ENCODE peak calls at places on chromosomes 5 and 9, in ten cellular contexts. One of them, this sample, is unnamed.

GRCh38 chr9:22718653-22719052 is 272.0 kb downstream of the DMRTA1 start:
- DNase-seq in AG04450: no peak
- DNase-seq in ovary: no peak
- DNase-seq in B cell: no peak
- DNase-seq in fibroblast of gingiva: no peak
- DNase-seq in HuH-7: no peak
- DNase-seq in stimulated activated CD4-positive, alpha-beta T cell treated with anti-CD3 and anti-CD28 coated beads, TNF-alpha, amount 100 ng/mL, for 4 hours: no peak
- DNase-seq in activated T-cell treated with anti-CD3 and anti-CD28 coated beads, Interleukin-2, amount 50 U/mL, for 72 hours: no peak
- DNase-seq in T follicular helper cell: no peak
- DNase-seq in BJ: no peak
- DNase-seq in this sample: no peak

GRCh38 chr5:125348936-125349335 is 602.5 kb upstream of the ZNF608 start:
- DNase-seq in AG04450: no peak
- DNase-seq in T follicular helper cell: no peak
- DNase-seq in stimulated activated CD4-positive, alpha-beta T cell treated with anti-CD3 and anti-CD28 coated beads, TNF-alpha, amount 100 ng/mL, for 4 hours: no peak
- DNase-seq in BJ: no peak
- DNase-seq in HuH-7: no peak
- DNase-seq in activated T-cell treated with anti-CD3 and anti-CD28 coated beads, Interleukin-2, amount 50 U/mL, for 72 hours: no peak
- DNase-seq in fibroblast of gingiva: no peak
- DNase-seq in B cell: no peak
- DNase-seq in ovary: no peak
- DNase-seq in this sample: no peak

GRCh38 chr5:71932131-71932635 is 175.1 kb upstream of the MAP1B start:
- DNase-seq in B cell: no peak
- DNase-seq in stimulated activated CD4-positive, alpha-beta T cell treated with anti-CD3 and anti-CD28 coated beads, TNF-alpha, amount 100 ng/mL, for 4 hours: no peak
- DNase-seq in HuH-7: no peak
- DNase-seq in fibroblast of gingiva: peak; percentile 21
- DNase-seq in AG04450: no peak
- DNase-seq in BJ: no peak
- DNase-seq in ovary: no peak
- DNase-seq in activated T-cell treated with anti-CD3 and anti-CD28 coated beads, Interleukin-2, amount 50 U/mL, for 72 hours: no peak
- DNase-seq in T follicular helper cell: no peak
- DNase-seq in this sample: no peak

GRCh38 chr9:38126730-38127129 is 57.7 kb upstream of the SHB start:
- DNase-seq in HuH-7: no peak
- DNase-seq in T follicular helper cell: no peak
- DNase-seq in B cell: no peak
- DNase-seq in activated T-cell treated with anti-CD3 and anti-CD28 coated beads, Interleukin-2, amount 50 U/mL, for 72 hours: no peak
- DNase-seq in stimulated activated CD4-positive, alpha-beta T cell treated with anti-CD3 and anti-CD28 coated beads, TNF-alpha, amount 100 ng/mL, for 4 hours: no peak
- DNase-seq in BJ: no peak
- DNase-seq in fibroblast of gingiva: no peak
- DNase-seq in ovary: no peak
- DNase-seq in AG04450: no peak
- DNase-seq in this sample: no peak

GRCh38 chr9:98781588-98782383 is 14.6 kb downstream of the ANKS6 start:
- DNase-seq in T follicular helper cell: no peak
- DNase-seq in fibroblast of gingiva: no peak
- DNase-seq in HuH-7: peak; percentile 73
- DNase-seq in ovary: no peak
- DNase-seq in AG04450: no peak
- DNase-seq in BJ: no peak
- DNase-seq in stimulated activated CD4-positive, alpha-beta T cell treated with anti-CD3 and anti-CD28 coated beads, TNF-alpha, amount 100 ng/mL, for 4 hours: no peak
- DNase-seq in B cell: no peak
- DNase-seq in activated T-cell treated with anti-CD3 and anti-CD28 coated beads, Interleukin-2, amount 50 U/mL, for 72 hours: no peak
- DNase-seq in this sample: no peak

GRCh38 chr5:25414746-25415145 is 770.0 kb upstream of the CDH10 start:
- DNase-seq in fibroblast of gingiva: no peak
- DNase-seq in ovary: no peak
- DNase-seq in activated T-cell treated with anti-CD3 and anti-CD28 coated beads, Interleukin-2, amount 50 U/mL, for 72 hours: no peak
- DNase-seq in BJ: no peak
- DNase-seq in T follicular helper cell: no peak
- DNase-seq in B cell: no peak
- DNase-seq in HuH-7: no peak
- DNase-seq in stimulated activated CD4-positive, alpha-beta T cell treated with anti-CD3 and anti-CD28 coated beads, TNF-alpha, amount 100 ng/mL, for 4 hours: no peak
- DNase-seq in AG04450: no peak
- DNase-seq in this sample: no peak

GRCh38 chr5:141668601-141669265 is 13.3 kb downstream of the ARAP3 start:
- DNase-seq in ovary: no peak
- DNase-seq in HuH-7: no peak
- DNase-seq in fibroblast of gingiva: no peak
- DNase-seq in B cell: no peak
- DNase-seq in stimulated activated CD4-positive, alpha-beta T cell treated with anti-CD3 and anti-CD28 coated beads, TNF-alpha, amount 100 ng/mL, for 4 hours: no peak
- DNase-seq in AG04450: no peak
- DNase-seq in T follicular helper cell: no peak
- DNase-seq in activated T-cell treated with anti-CD3 and anti-CD28 coated beads, Interleukin-2, amount 50 U/mL, for 72 hours: no peak
- DNase-seq in BJ: no peak
- DNase-seq in this sample: no peak

GRCh38 chr9:92463989-92464388 is 18.3 kb downstream of the ASPN start:
- DNase-seq in AG04450: peak; percentile 82
- DNase-seq in B cell: no peak
- DNase-seq in ovary: no peak
- DNase-seq in BJ: peak; percentile 91
- DNase-seq in stimulated activated CD4-positive, alpha-beta T cell treated with anti-CD3 and anti-CD28 coated beads, TNF-alpha, amount 100 ng/mL, for 4 hours: no peak
- DNase-seq in fibroblast of gingiva: peak; percentile 90
- DNase-seq in T follicular helper cell: no peak
- DNase-seq in activated T-cell treated with anti-CD3 and anti-CD28 coated beads, Interleukin-2, amount 50 U/mL, for 72 hours: no peak
- DNase-seq in HuH-7: no peak
- DNase-seq in this sample: no peak

GRCh38 chr9:89476546-89476945 is 21.4 kb downstream of the SEMA4D start:
- DNase-seq in stimulated activated CD4-positive, alpha-beta T cell treated with anti-CD3 and anti-CD28 coated beads, TNF-alpha, amount 100 ng/mL, for 4 hours: no peak
- DNase-seq in T follicular helper cell: no peak
- DNase-seq in B cell: no peak
- DNase-seq in ovary: no peak
- DNase-seq in fibroblast of gingiva: no peak
- DNase-seq in activated T-cell treated with anti-CD3 and anti-CD28 coated beads, Interleukin-2, amount 50 U/mL, for 72 hours: no peak
- DNase-seq in BJ: no peak
- DNase-seq in AG04450: no peak
- DNase-seq in HuH-7: no peak
- DNase-seq in this sample: no peak

GRCh38 chr9:88998506-88998905 is 7.2 kb downstream of the S1PR3 start:
- DNase-seq in ovary: no peak
- DNase-seq in activated T-cell treated with anti-CD3 and anti-CD28 coated beads, Interleukin-2, amount 50 U/mL, for 72 hours: no peak
- DNase-seq in B cell: no peak
- DNase-seq in BJ: no peak
- DNase-seq in T follicular helper cell: no peak
- DNase-seq in stimulated activated CD4-positive, alpha-beta T cell treated with anti-CD3 and anti-CD28 coated beads, TNF-alpha, amount 100 ng/mL, for 4 hours: no peak
- DNase-seq in HuH-7: no peak
- DNase-seq in AG04450: no peak
- DNase-seq in fibroblast of gingiva: peak; percentile 47
- DNase-seq in this sample: no peak

GRCh38 chr5:9540791-9541190 is 5.1 kb downstream of the SEMA5A start:
- DNase-seq in ovary: no peak
- DNase-seq in T follicular helper cell: no peak
- DNase-seq in activated T-cell treated with anti-CD3 and anti-CD28 coated beads, Interleukin-2, amount 50 U/mL, for 72 hours: no peak
- DNase-seq in BJ: peak; percentile 46
- DNase-seq in HuH-7: no peak
- DNase-seq in fibroblast of gingiva: peak; percentile 41
- DNase-seq in stimulated activated CD4-positive, alpha-beta T cell treated with anti-CD3 and anti-CD28 coated beads, TNF-alpha, amount 100 ng/mL, for 4 hours: no peak
- DNase-seq in AG04450: no peak
- DNase-seq in B cell: no peak
- DNase-seq in this sample: no peak

GRCh38 chr5:9667906-9668305 is 37.8 kb upstream of the TAS2R1 start:
- DNase-seq in AG04450: no peak
- DNase-seq in ovary: no peak
- DNase-seq in fibroblast of gingiva: peak; percentile 22
- DNase-seq in B cell: no peak
- DNase-seq in HuH-7: no peak
- DNase-seq in stimulated activated CD4-positive, alpha-beta T cell treated with anti-CD3 and anti-CD28 coated beads, TNF-alpha, amount 100 ng/mL, for 4 hours: no peak
- DNase-seq in activated T-cell treated with anti-CD3 and anti-CD28 coated beads, Interleukin-2, amount 50 U/mL, for 72 hours: no peak
- DNase-seq in T follicular helper cell: no peak
- DNase-seq in BJ: no peak
- DNase-seq in this sample: no peak

This sample was measured in nucleus accumbens.